ENCODE peak calls at places on chromosomes 2 and 18, in eight cellular contexts. K is CD4-positive, CD25-positive, alpha-beta regulatory T cell; Z is PC-9; X is CD8-positive, alpha-beta memory T cell; U is heart left ventricle; T is A549; P is GM23248; G is NT2/D1. D is an unnamed sample. For H3K9me3, the result is how much of the 10 kb centered on the place peaks cover.

GRCh38 chr2:13942111-13942510 is 690.4 kb upstream of the LRATD1 start:
- DNase-seq in K (no peak), Z (no peak), X (no peak), U (no peak), T (no peak), P (no peak), G (no peak), D (no peak)

GRCh38 chr18:60053747-60054304 is 154.0 kb downstream of the PMAIP1 start:
- DNase-seq in K (no peak), Z (peak), X (no peak), U (no peak), T (peak), P (peak), G (no peak), D (no peak)

GRCh38 chr2:229416116-229416694 is 145.1 kb upstream of the PID1 start:
- DNase-seq in K (no peak), Z (no peak), X (no peak), U (peak), T (no peak), P (peak), G (no peak), D (no peak)

GRCh38 chr2:30232027-30232800 is 880 bp downstream of the LBH start:
- DNase-seq in K (peak), Z (peak), X (peak), U (peak), T (peak), P (peak), G (no peak), D (peak)

GRCh38 chr2:241545113-241545512 is 13.4 kb upstream of the BOK start:
- DNase-seq in K (no peak), Z (no peak), X (no peak), U (no peak), T (no peak), P (peak), G (no peak), D (no peak)

GRCh38 chr2:209236369-209236768 is 187.5 kb upstream of the MAP2 start:
- DNase-seq in K (no peak), Z (no peak), X (no peak), U (no peak), T (no peak), P (peak), G (peak), D (no peak)

GRCh38 chr2:131402320-131403049 is 38.5 kb upstream of the RAB6D start:
- DNase-seq in K (no peak), Z (no peak), X (no peak), U (no peak), T (no peak), P (no peak), G (no peak), D (no peak)

GRCh38 chr18:31190919-31191318 is 28.3 kb upstream of the DSC1 start:
- DNase-seq in K (no peak), Z (peak), X (no peak), U (no peak), T (no peak), P (no peak), G (no peak), D (no peak)

GRCh38 chr2:169036717-169037450 is 5.8 kb upstream of the ABCB11 start:
- DNase-seq in K (no peak), Z (no peak), X (no peak), U (no peak), T (no peak), P (no peak), G (no peak), D (no peak)

GRCh38 chr2:193988784-193989183 is 1668.2 kb upstream of the SLC39A10 start:
- DNase-seq in K (no peak), Z (no peak), X (no peak), U (no peak), T (no peak), P (no peak), G (no peak), D (no peak)

GRCh38 chr2:98110741-98111140 is 23.8 kb downstream of the VWA3B start:
- DNase-seq in K (no peak), Z (no peak), X (no peak), U (no peak), T (no peak), P (no peak), G (no peak), D (no peak)

GRCh38 chr2:121159291-121160144 is 125.5 kb downstream of the TFCP2L1 start:
- DNase-seq in K (no peak), Z (no peak), X (no peak), U (no peak), T (no peak), P (no peak), G (no peak), D (no peak)

GRCh38 chr2:232951891-232952290 is 61.2 kb downstream of the NGEF start:
- DNase-seq in K (no peak), Z (peak), X (no peak), U (no peak), T (no peak), P (no peak), G (no peak), D (no peak)

GRCh38 chr2:217467331-217467730 is 535.5 kb downstream of the TNS1 start:
- DNase-seq in K (no peak), Z (no peak), X (no peak), U (no peak), T (no peak), P (peak), G (no peak), D (no peak)

GRCh38 chr2:20231632-20232031 is 6.7 kb upstream of the SDC1 start:
- DNase-seq in K (no peak), Z (peak), X (no peak), U (no peak), T (peak), P (peak), G (no peak), D (no peak)

GRCh38 chr2:240994161-240994896 is 4.1 kb upstream of the SNED1 start:
- DNase-seq in K (no peak), Z (no peak), X (no peak), U (no peak), T (no peak), P (no peak), G (no peak), D (no peak)

GRCh38 chr2:156695020-156695419 is 258.8 kb downstream of the GPD2 start:
- DNase-seq in K (no peak), Z (no peak), X (no peak), U (no peak), T (no peak), P (no peak), G (no peak), D (no peak)

GRCh38 chr2:1515986-1516797 is 102.9 kb downstream of the TPO start:
- DNase-seq in K (no peak), Z (no peak), X (no peak), U (no peak), T (no peak), P (no peak), G (no peak), D (no peak)

GRCh38 chr2:25297738-25298137 is 44.0 kb downstream of the DNMT3A start:
- DNase-seq in K (no peak), Z (no peak), X (no peak), U (no peak), T (no peak), P (no peak), G (no peak), D (no peak)

GRCh38 chr2:60512641-60513040 is 40.8 kb downstream of the BCL11A start:
- DNase-seq in K (no peak), Z (no peak), X (no peak), U (no peak), T (no peak), P (no peak), G (no peak), D (no peak)

GRCh38 chr18:46950064-46950656 is 32.8 kb downstream of the KATNAL2 start:
- DNase-seq in K (peak), Z (no peak), X (no peak), U (no peak), T (no peak), P (peak), G (no peak), D (no peak)

GRCh38 chr18:23645561-23645960 is 17.1 kb downstream of the ANKRD29 start:
- DNase-seq in K (no peak), Z (no peak), X (no peak), U (no peak), T (no peak), P (no peak), G (no peak), D (no peak)

GRCh38 chr2:9594361-9595063 is 36.3 kb downstream of the YWHAQ start:
- DNase-seq in K (peak), Z (peak), X (no peak), U (no peak), T (peak), P (peak), G (no peak), D (no peak)

GRCh38 chr2:152036611-152037469 is 62.0 kb downstream of the CACNB4 start:
- DNase-seq in K (peak), Z (peak), X (peak), U (peak), T (peak), P (peak), G (peak), D (peak)

GRCh38 chr2:237542001-237542704 is 24.2 kb upstream of the PRLH start:
- DNase-seq in K (no peak), Z (no peak), X (no peak), U (no peak), T (no peak), P (no peak), G (no peak), D (no peak)

GRCh38 chr2:110115291-110116032 is at the start of gene MALL:
- DNase-seq in K (no peak), Z (peak), X (no peak), U (no peak), T (peak), P (peak), G (no peak), D (no peak)

GRCh38 chr2:119689218-119689617 is 10.2 kb downstream of the TMEM177 start:
- DNase-seq in K (no peak), Z (no peak), X (no peak), U (no peak), T (no peak), P (no peak), G (no peak), D (no peak)

GRCh38 chr2:216914491-216914890 is 54.6 kb upstream of the TNP1 start:
- DNase-seq in K (no peak), Z (no peak), X (no peak), U (no peak), T (no peak), P (no peak), G (no peak), D (no peak)

GRCh38 chr2:105756435-105756834 is 11.7 kb downstream of the NCK2 start:
- DNase-seq in K (no peak), Z (no peak), X (no peak), U (no peak), T (no peak), P (no peak), G (no peak), D (no peak)

GRCh38 chr2:58893645-58894336 is 652.7 kb upstream of the FANCL start:
- DNase-seq in K (no peak), Z (no peak), X (no peak), U (peak), T (no peak), P (peak), G (no peak), D (no peak)

GRCh38 chr2:234335676-234336228 is 161.1 kb downstream of the ARL4C start:
- DNase-seq in K (peak), Z (peak), X (peak), U (peak), T (no peak), P (peak), G (no peak), D (peak)

GRCh38 chr2:26769501-26769850 is 5.4 kb downstream of the SLC35F6 start:
- DNase-seq in K (no peak), Z (no peak), X (no peak), U (no peak), T (no peak), P (no peak), G (no peak), D (no peak)

GRCh38 chr2:172461591-172462392 is 34.4 kb downstream of the ITGA6 start:
- DNase-seq in K (peak), Z (peak), X (peak), U (peak), T (peak), P (peak), G (no peak), D (peak)

GRCh38 chr2:213288913-213289700 is 4.8 kb downstream of the SPAG16 start:
- DNase-seq in K (no peak), Z (peak), X (no peak), U (no peak), T (no peak), P (peak), G (no peak), D (no peak)

DNA sequence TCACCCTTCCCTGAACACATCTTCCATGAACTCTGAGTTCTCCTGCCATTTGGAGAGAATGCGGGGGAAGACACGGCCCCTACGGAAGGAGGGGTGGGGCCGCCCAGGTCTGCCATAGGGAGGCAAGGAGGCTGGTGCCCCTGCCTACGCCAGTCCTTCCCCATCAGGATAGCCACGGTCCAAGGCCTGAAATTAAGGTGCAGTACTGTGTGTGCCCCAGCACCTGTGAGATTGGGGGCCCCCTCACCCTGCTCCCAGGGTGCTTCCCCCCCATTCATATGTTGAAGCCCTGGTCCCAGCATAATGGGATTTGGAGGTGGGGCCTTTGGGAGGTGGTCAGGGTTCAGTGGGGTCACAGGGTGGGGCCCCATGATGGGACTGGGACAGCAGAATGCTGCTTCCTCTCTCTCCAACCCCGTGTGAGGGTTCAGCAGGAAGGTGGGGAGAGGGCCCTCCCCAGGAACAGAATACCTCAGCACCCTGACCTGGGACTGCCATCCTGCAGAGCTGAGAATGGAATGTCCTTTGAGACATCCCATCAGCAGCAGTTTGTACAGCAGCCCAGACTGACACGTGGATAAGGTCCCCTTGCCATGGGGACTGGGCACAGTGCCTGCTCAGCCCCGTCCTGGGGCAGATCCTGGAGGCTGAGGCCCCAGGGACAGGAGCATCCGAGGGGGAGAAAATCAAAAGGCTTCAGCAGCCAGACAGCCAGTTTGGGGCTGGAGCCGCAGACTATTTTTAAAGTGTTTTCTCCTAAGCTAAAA is 105.2 kb downstream of the NDUFA10 start:
- DNase-seq in K (no peak), Z (no peak), X (no peak), U (no peak), T (no peak), P (no peak), G (no peak), D (no peak)
- H3K9me3 ChIP-seq in K (under half), Z (under half), X (under half), U (under half), T (half or more), P (under half), G (under half), D (under half)

DNA sequence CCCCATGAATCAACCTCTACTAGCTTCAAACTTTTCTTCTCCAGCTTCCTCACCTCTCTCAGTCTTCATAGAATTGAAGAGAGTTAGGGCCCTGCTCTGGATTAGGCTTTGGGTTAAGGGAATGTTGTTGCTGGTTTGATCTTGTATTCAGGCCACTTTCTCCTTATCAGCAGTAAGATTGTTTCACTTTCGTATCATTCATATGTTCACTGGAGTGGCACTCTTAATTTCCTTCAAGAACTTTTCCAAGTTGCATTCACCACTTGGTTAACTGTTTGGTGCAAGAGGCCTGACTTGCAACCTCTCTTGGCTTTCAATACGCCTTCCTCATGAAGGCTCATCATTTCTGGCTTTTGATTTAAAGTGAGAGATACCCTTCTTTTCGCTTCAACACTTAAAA is 22.8 kb downstream of the OXER1 start:
- DNase-seq in K (no peak), Z (no peak), X (no peak), U (no peak), T (no peak), P (no peak), G (no peak), D (no peak)
- H3K9me3 ChIP-seq in K (under half), Z (under half), X (under half), U (under half), T (under half), P (under half), G (under half), D (under half)

GRCh38 chr2:5035134-5035533 is 657.0 kb upstream of the SOX11 start:
- DNase-seq in K (no peak), Z (no peak), X (no peak), U (no peak), T (no peak), P (no peak), G (no peak), D (no peak)
- H3K9me3 ChIP-seq in K (under half), Z (under half), X (under half), U (under half), T (under half), P (under half), G (under half), D (under half)

GRCh38 chr18:35311506-35311905 is 21.5 kb upstream of the ZSCAN30 start:
- DNase-seq in K (no peak), Z (no peak), X (no peak), U (no peak), T (no peak), P (peak), G (no peak), D (no peak)
- H3K9me3 ChIP-seq in K (half or more), Z (under half), X (under half), U (half or more), T (half or more), P (under half), G (under half), D (under half)

GRCh38 chr2:15829985-15830384 is 110.4 kb upstream of the MYCN start:
- DNase-seq in K (no peak), Z (no peak), X (no peak), U (no peak), T (no peak), P (no peak), G (no peak), D (no peak)

GRCh38 chr2:15832310-15832709 is 108.0 kb upstream of the MYCN start:
- DNase-seq in K (no peak), Z (no peak), X (no peak), U (no peak), T (no peak), P (no peak), G (no peak), D (no peak)

GRCh38 chr2:15829091-15829801 is 111.1 kb upstream of the MYCN start:
- DNase-seq in K (no peak), Z (no peak), X (no peak), U (no peak), T (no peak), P (no peak), G (no peak), D (no peak)

GRCh38 chr2:15832849-15833680 is 107.3 kb upstream of the MYCN start:
- DNase-seq in K (no peak), Z (no peak), X (no peak), U (no peak), T (no peak), P (no peak), G (no peak), D (no peak)

DNA sequence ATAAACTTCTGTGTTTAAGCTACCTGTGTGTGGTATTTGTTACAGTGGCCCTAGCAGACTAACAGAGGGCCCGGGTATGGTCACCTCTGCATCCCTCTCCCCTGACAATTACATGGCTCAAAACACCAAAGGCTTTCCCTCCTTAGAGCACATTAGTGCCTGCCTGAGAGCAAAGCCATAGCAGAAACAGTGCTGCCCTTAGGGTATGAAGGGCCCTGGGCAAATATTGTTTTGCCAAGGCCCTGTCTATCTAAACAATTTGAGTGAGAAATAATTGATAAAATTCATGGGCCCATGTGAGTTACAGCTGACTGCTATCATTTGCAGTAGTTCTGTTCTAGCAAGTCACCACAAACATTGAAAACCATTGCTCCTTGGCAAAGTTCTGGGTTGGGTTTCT is 109.2 kb upstream of the MYCN start:
- DNase-seq in K (no peak), Z (no peak), X (no peak), U (no peak), T (no peak), P (no peak), G (no peak), D (no peak)
- H3K9me3 ChIP-seq in K (under half), Z (under half), X (under half), U (under half), T (under half), P (under half), G (under half), D (under half)

DNA sequence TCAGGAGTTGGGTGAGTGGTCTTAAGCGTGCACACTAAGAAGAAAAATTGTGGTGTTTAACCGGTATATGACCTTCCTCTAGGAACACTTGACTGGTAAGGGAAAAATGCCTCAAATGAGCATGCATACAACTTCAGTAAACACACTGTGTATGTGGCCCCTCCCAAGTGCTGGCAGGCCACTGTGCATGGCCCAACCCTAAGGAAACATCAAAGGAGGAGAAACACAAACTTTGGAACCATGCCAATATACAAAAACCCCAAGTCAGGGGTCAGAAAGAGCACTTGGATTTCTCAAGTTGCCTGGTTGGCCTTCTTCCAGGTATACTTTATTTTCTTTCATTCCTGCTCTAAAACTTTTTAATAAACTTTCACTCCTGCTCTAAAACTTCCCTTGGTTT is 308.9 kb upstream of the LRRTM4 start:
- DNase-seq in K (no peak), Z (no peak), X (no peak), U (no peak), T (no peak), P (no peak), G (no peak), D (no peak)
- H3K9me3 ChIP-seq in K (under half), Z (under half), X (under half), U (under half), T (under half), P (under half), G (under half), D (under half)

GRCh38 chr18:58654896-58655614 is 16.2 kb upstream of the MALT1 start:
- DNase-seq in K (no peak), Z (no peak), X (no peak), U (no peak), T (no peak), P (no peak), G (no peak), D (no peak)
- H3K9me3 ChIP-seq in K (under half), Z (under half), X (under half), U (under half), T (under half), P (under half), G (under half), D (under half)

D was measured in T-helper 17 cell.